ENCODE peak calls at places on chromosomes 6 and 20, in four cellular contexts. One of them, this sample, is unnamed.

GRCh38 chr6:87110639-87111038 is 15.7 kb upstream of the CGA start:
- DNase-seq in psoas muscle: no peak
- DNase-seq in mammary epithelial cell: no peak
- DNase-seq in heart left ventricle: no peak
- DNase-seq in this sample: no peak

GRCh38 chr6:139533573-139534471 is 159.4 kb upstream of the CITED2 start:
- DNase-seq in psoas muscle: no peak
- DNase-seq in mammary epithelial cell: no peak
- DNase-seq in heart left ventricle: no peak
- DNase-seq in this sample: no peak

GRCh38 chr20:38168791-38169589 is 3.9 kb upstream of the TGM2 start:
- DNase-seq in psoas muscle: peak; percentile 44
- DNase-seq in mammary epithelial cell: peak; percentile 54
- DNase-seq in heart left ventricle: peak; percentile 66
- DNase-seq in this sample: peak; percentile 40

GRCh38 chr6:27492776-27493175 is 19.9 kb upstream of the ZNF184 start:
- DNase-seq in psoas muscle: no peak
- DNase-seq in mammary epithelial cell: no peak
- DNase-seq in heart left ventricle: no peak
- DNase-seq in this sample: no peak

GRCh38 chr20:11143481-11143880 is 469.7 kb upstream of the JAG1 start:
- DNase-seq in psoas muscle: no peak
- DNase-seq in mammary epithelial cell: no peak
- DNase-seq in heart left ventricle: no peak
- DNase-seq in this sample: no peak

GRCh38 chr6:127483399-127484055 is 24.3 kb upstream of the KIAA0408 start:
- DNase-seq in psoas muscle: no peak
- DNase-seq in mammary epithelial cell: no peak
- DNase-seq in heart left ventricle: no peak
- DNase-seq in this sample: no peak

GRCh38 chr6:37584654-37585522 is 85.2 kb upstream of the CCDC167 start:
- DNase-seq in psoas muscle: no peak
- DNase-seq in mammary epithelial cell: no peak
- DNase-seq in heart left ventricle: no peak
- DNase-seq in this sample: no peak

GRCh38 chr6:141562181-141562800 is 570.4 kb upstream of the GJE1 start:
- DNase-seq in psoas muscle: peak; percentile 19
- DNase-seq in mammary epithelial cell: no peak
- DNase-seq in heart left ventricle: peak; percentile 47
- DNase-seq in this sample: no peak

GRCh38 chr6:12472601-12473038 is 182.5 kb downstream of the EDN1 start:
- DNase-seq in psoas muscle: peak; percentile 68
- DNase-seq in mammary epithelial cell: peak; percentile 100
- DNase-seq in heart left ventricle: peak; percentile 40
- DNase-seq in this sample: peak; percentile 22

GRCh38 chr6:169950558-169950957 is 199.1 kb downstream of the ERMARD start:
- DNase-seq in psoas muscle: no peak
- DNase-seq in mammary epithelial cell: peak; percentile 7
- DNase-seq in heart left ventricle: no peak
- DNase-seq in this sample: peak; percentile 19

GRCh38 chr6:106145741-106146227 is 59.6 kb downstream of the PRDM1 start:
- DNase-seq in psoas muscle: no peak
- DNase-seq in mammary epithelial cell: peak; percentile 62
- DNase-seq in heart left ventricle: no peak
- DNase-seq in this sample: no peak

GRCh38 chr20:13432126-13432525 is 206.6 kb downstream of the TASP1 start:
- DNase-seq in psoas muscle: no peak
- DNase-seq in mammary epithelial cell: no peak
- DNase-seq in heart left ventricle: no peak
- DNase-seq in this sample: no peak

GRCh38 chr20:59033093-59033492 is 958 bp upstream of the ATP5F1E start:
- DNase-seq in psoas muscle: no peak
- DNase-seq in mammary epithelial cell: no peak
- DNase-seq in heart left ventricle: no peak
- DNase-seq in this sample: no peak

GRCh38 chr6:166119116-166119911 is 48.3 kb downstream of the TBXT start:
- DNase-seq in psoas muscle: no peak
- DNase-seq in mammary epithelial cell: no peak
- DNase-seq in heart left ventricle: no peak
- DNase-seq in this sample: no peak

GRCh38 chr6:95848717-95849116 is 167.1 kb upstream of the FUT9 start:
- DNase-seq in psoas muscle: no peak
- DNase-seq in mammary epithelial cell: no peak
- DNase-seq in heart left ventricle: no peak
- DNase-seq in this sample: no peak

GRCh38 chr6:43128926-43129325 is 42.1 kb upstream of the SRF start:
- DNase-seq in psoas muscle: no peak
- DNase-seq in mammary epithelial cell: no peak
- DNase-seq in heart left ventricle: no peak
- DNase-seq in this sample: no peak

GRCh38 chr6:111474106-111474505 is 8.9 kb downstream of the REV3L start:
- DNase-seq in psoas muscle: no peak
- DNase-seq in mammary epithelial cell: no peak
- DNase-seq in heart left ventricle: no peak
- DNase-seq in this sample: no peak

DNA sequence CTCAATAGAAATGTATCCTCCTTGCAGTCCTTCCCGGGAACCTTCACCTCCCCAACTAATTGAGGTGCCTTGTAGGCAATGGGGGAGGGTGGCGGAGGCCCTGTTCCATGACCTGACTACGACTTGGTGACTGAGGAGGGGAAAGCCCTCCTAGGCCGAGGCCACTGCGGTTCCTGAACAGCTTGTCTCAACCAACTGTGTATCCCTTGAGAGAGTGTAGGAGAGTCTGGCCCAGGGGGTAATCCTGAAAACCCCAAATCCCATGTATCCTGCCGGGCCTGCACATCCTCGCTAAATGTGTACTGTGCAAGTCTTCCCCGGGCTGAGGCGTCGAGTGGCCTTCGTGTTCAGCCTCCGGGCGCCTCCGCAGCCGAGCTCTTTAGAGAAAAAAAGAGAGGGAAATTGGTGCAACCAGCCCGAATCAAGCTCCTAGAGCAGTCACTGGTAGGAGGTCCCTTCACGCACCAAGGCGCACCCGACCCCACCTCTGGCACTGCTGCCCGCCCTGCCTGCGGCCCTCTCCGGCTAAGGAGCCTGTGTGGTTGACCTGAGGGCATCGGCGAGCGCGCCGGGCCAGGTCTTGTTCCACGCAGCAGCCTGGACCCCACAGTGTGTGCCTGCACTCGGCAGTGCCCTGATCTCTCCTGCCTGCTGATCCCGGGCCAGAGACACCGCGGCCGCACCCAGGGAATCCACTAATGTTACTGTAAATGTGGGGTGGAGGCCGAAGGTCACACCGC is 7.3 kb downstream of the SIM1 start:
- DNase-seq in psoas muscle: no peak
- DNase-seq in mammary epithelial cell: no peak
- DNase-seq in heart left ventricle: no peak
- DNase-seq in this sample: peak; percentile 73
- H3K4me3 ChIP-seq in psoas muscle: peak overlapping the region; percentile 84
- H3K4me3 ChIP-seq in mammary epithelial cell: no peak overlapping the region
- H3K4me3 ChIP-seq in heart left ventricle: no peak overlapping the region
- H3K4me3 ChIP-seq in this sample: peak overlapping the region; percentile 24

GRCh38 chr20:64142546-64142945 is 21.7 kb upstream of the MYT1 start:
- DNase-seq in psoas muscle: no peak
- DNase-seq in mammary epithelial cell: no peak
- DNase-seq in heart left ventricle: peak; percentile 5
- DNase-seq in this sample: no peak
- H3K27me3 ChIP-seq in psoas muscle: no peaks in the 10 kb centered on the region
- H3K27me3 ChIP-seq in mammary epithelial cell: no peaks in the 10 kb centered on the region
- H3K27me3 ChIP-seq in heart left ventricle: no peaks in the 10 kb centered on the region
- H3K27me3 ChIP-seq in this sample: no peaks in the 10 kb centered on the region

GRCh38 chr20:62859721-62860120 is 1.9 kb downstream of the TCFL5 start:
- DNase-seq in psoas muscle: no peak
- DNase-seq in mammary epithelial cell: no peak
- DNase-seq in heart left ventricle: no peak
- DNase-seq in this sample: no peak

GRCh38 chr20:62858059-62858458 is 3.6 kb downstream of the TCFL5 start:
- DNase-seq in psoas muscle: no peak
- DNase-seq in mammary epithelial cell: no peak
- DNase-seq in heart left ventricle: no peak
- DNase-seq in this sample: no peak

GRCh38 chr20:62860391-62860923 is 1.2 kb downstream of the TCFL5 start:
- DNase-seq in psoas muscle: no peak
- DNase-seq in mammary epithelial cell: peak; percentile 32
- DNase-seq in heart left ventricle: no peak
- DNase-seq in this sample: peak; percentile 68

GRCh38 chr20:62861732-62862336 is at the start of gene TCFL5:
- DNase-seq in psoas muscle: peak; percentile 89
- DNase-seq in mammary epithelial cell: peak; percentile 76
- DNase-seq in heart left ventricle: peak; percentile 89
- DNase-seq in this sample: peak; percentile 77

DNA sequence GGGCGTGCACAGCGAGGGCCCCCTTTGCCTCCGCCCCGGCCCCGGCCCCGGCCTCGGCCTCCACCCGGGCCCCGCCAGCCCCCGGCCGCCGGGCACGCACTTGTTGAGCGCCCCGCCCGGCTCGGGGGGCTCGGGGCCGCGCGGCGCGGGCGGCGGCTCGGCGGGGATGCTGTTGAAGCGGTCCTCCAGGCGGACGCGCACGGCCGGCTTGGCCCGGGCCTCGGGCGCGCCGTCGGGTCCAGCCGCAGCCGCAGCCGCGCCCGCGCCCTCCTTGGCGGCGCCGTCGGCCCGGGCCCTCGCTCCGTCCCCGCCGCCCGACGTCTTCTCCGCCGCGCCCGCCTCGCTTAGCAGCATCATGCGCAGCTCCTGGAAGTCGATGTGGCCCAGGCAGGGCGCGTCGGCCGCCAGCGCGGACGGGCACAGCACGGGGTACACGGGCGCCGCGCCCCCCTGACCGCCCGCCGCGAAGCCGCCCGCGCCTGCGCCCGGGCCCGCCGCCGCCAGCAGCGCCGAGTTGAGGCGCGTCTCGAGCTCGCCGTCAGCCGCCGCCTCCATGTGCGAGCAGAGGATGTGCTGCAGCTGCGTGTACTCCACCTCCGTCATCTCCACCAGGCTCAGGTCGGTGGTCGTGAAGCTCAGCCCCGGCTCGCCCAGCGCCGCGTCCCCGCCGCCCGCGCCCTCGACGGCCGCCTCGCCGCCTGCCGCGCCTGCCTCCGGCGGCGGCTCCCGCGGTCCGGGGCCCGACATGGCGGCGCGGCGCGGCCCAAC is 514 bp downstream of the TCFL5 start:
- DNase-seq in psoas muscle: no peak
- DNase-seq in mammary epithelial cell: no peak
- DNase-seq in heart left ventricle: no peak
- DNase-seq in this sample: no peak
- H3K4me3 ChIP-seq in psoas muscle: peak overlapping the region; percentile 59
- H3K4me3 ChIP-seq in mammary epithelial cell: peak overlapping the region; percentile 69
- H3K4me3 ChIP-seq in heart left ventricle: peak overlapping the region; percentile 14
- H3K4me3 ChIP-seq in this sample: peak overlapping the region; percentile 18

GRCh38 chr6:107784669-107785068 is 39.4 kb downstream of the SCML4 start:
- DNase-seq in psoas muscle: no peak
- DNase-seq in mammary epithelial cell: no peak
- DNase-seq in heart left ventricle: no peak
- DNase-seq in this sample: no peak
- H3K27me3 ChIP-seq in psoas muscle: no peaks in the 10 kb centered on the region
- H3K27me3 ChIP-seq in mammary epithelial cell: peaks cover 6% of the 10 kb centered on the region
- H3K27me3 ChIP-seq in heart left ventricle: peaks cover 3% of the 10 kb centered on the region
- H3K27me3 ChIP-seq in this sample: no peaks in the 10 kb centered on the region

GRCh38 chr6:56374841-56375369 is 127.5 kb upstream of the COL21A1 start:
- DNase-seq in psoas muscle: no peak
- DNase-seq in mammary epithelial cell: peak; percentile 62
- DNase-seq in heart left ventricle: peak; percentile 62
- DNase-seq in this sample: no peak

GRCh38 chr6:56370127-56370540 is 122.8 kb upstream of the COL21A1 start:
- DNase-seq in psoas muscle: peak; percentile 39
- DNase-seq in mammary epithelial cell: peak; percentile 84
- DNase-seq in heart left ventricle: peak; percentile 60
- DNase-seq in this sample: peak; percentile 71

GRCh38 chr6:56372621-56373020 is 125.2 kb upstream of the COL21A1 start:
- DNase-seq in psoas muscle: no peak
- DNase-seq in mammary epithelial cell: peak; percentile 37
- DNase-seq in heart left ventricle: no peak
- DNase-seq in this sample: no peak

GRCh38 chr6:56368484-56368883 is 121.1 kb upstream of the COL21A1 start:
- DNase-seq in psoas muscle: no peak
- DNase-seq in mammary epithelial cell: no peak
- DNase-seq in heart left ventricle: no peak
- DNase-seq in this sample: no peak

GRCh38 chr6:56370591-56371198 is 123.3 kb upstream of the COL21A1 start:
- DNase-seq in psoas muscle: no peak
- DNase-seq in mammary epithelial cell: peak; percentile 92
- DNase-seq in heart left ventricle: peak; percentile 60
- DNase-seq in this sample: no peak
- H3K4me3 ChIP-seq in psoas muscle: no peak overlapping the region
- H3K4me3 ChIP-seq in mammary epithelial cell: no peak overlapping the region
- H3K4me3 ChIP-seq in heart left ventricle: no peak overlapping the region
- H3K4me3 ChIP-seq in this sample: no peak overlapping the region

GRCh38 chr6:101662111-101662897 is 268.8 kb downstream of the GRIK2 start:
- DNase-seq in psoas muscle: no peak
- DNase-seq in mammary epithelial cell: no peak
- DNase-seq in heart left ventricle: no peak
- DNase-seq in this sample: no peak
- H3K27me3 ChIP-seq in psoas muscle: no peaks in the 10 kb centered on the region
- H3K27me3 ChIP-seq in mammary epithelial cell: no peaks in the 10 kb centered on the region
- H3K27me3 ChIP-seq in heart left ventricle: no peaks in the 10 kb centered on the region
- H3K27me3 ChIP-seq in this sample: no peaks in the 10 kb centered on the region

GRCh38 chr6:110414669-110415296 is 592 bp downstream of the DDO start:
- DNase-seq in psoas muscle: no peak
- DNase-seq in mammary epithelial cell: no peak
- DNase-seq in heart left ventricle: no peak
- DNase-seq in this sample: no peak
- H3K4me3 ChIP-seq in psoas muscle: peak overlapping the region; percentile 64
- H3K4me3 ChIP-seq in mammary epithelial cell: no peak overlapping the region
- H3K4me3 ChIP-seq in heart left ventricle: peak overlapping the region; percentile 24
- H3K4me3 ChIP-seq in this sample: peak overlapping the region; percentile 27

GRCh38 chr6:117266948-117267347 is 1.6 kb downstream of the VGLL2 start:
- DNase-seq in psoas muscle: no peak
- DNase-seq in mammary epithelial cell: no peak
- DNase-seq in heart left ventricle: no peak
- DNase-seq in this sample: no peak
- H3K27me3 ChIP-seq in psoas muscle: no peaks in the 10 kb centered on the region
- H3K27me3 ChIP-seq in mammary epithelial cell: peaks cover 93% of the 10 kb centered on the region
- H3K27me3 ChIP-seq in heart left ventricle: peaks cover 90% of the 10 kb centered on the region
- H3K27me3 ChIP-seq in this sample: peaks cover 58% of the 10 kb centered on the region

This sample was measured in pancreas.